ENCODE peak calls at places on chromosomes 1 and 21, in six cellular contexts. T is skeletal muscle cell, P is ovary, U is AG10803, W is fibroblast of the aortic adventitia, X is kidney. Q is an unnamed sample.

GRCh38 chr1:180946537-180947507 is 34.1 kb downstream of the KIAA1614 start:
- DNase-seq in T (no peak), P (no peak), U (no peak), X (peak), W (no peak), Q (no peak)

GRCh38 chr21:16213518-16213917 is 483.7 kb downstream of the USP25 start:
- DNase-seq in X (no peak), W (no peak), P (no peak), U (no peak), T (no peak), Q (no peak)

GRCh38 chr1:53835491-53835890 is 2.6 kb downstream of the NDC1 start:
- DNase-seq in P (no peak), U (no peak), W (peak), T (no peak), X (no peak), Q (no peak)

GRCh38 chr1:169117599-169117998 is 11.1 kb downstream of the ATP1B1 start:
- DNase-seq in U (no peak), P (no peak), X (no peak), W (no peak), T (no peak), Q (no peak)

GRCh38 chr1:234069760-234070159 is 165.3 kb downstream of the SLC35F3 start:
- DNase-seq in W (no peak), U (no peak), X (no peak), T (no peak), P (no peak), Q (no peak)

GRCh38 chr1:183630748-183631147 is 4.8 kb downstream of the ARPC5 start:
- DNase-seq in X (no peak), W (peak), P (no peak), T (no peak), U (peak), Q (no peak)

GRCh38 chr21:34526618-34527290 is 14.7 kb upstream of the KCNE1 start:
- DNase-seq in T (peak), U (peak), W (peak), X (no peak), P (peak), Q (peak)

GRCh38 chr1:115982399-115982798 is 6.1 kb downstream of the SLC22A15 start:
- DNase-seq in P (no peak), U (no peak), W (no peak), T (no peak), X (no peak), Q (no peak)

GRCh38 chr1:42963378-42964005 is 4.8 kb upstream of the SLC2A1 start:
- DNase-seq in T (no peak), X (no peak), P (no peak), U (peak), W (peak), Q (no peak)

GRCh38 chr1:42961560-42962091 is 3.0 kb upstream of the SLC2A1 start:
- DNase-seq in X (no peak), P (no peak), U (no peak), T (no peak), W (no peak), Q (no peak)

GRCh38 chr1:42960693-42961559 is 2.3 kb upstream of the SLC2A1 start:
- DNase-seq in X (no peak), W (no peak), T (no peak), P (no peak), U (no peak), Q (peak)

GRCh38 chr1:42964032-42964812 is 5.6 kb upstream of the SLC2A1 start:
- DNase-seq in P (no peak), U (no peak), T (no peak), W (no peak), X (no peak), Q (no peak)

DNA sequence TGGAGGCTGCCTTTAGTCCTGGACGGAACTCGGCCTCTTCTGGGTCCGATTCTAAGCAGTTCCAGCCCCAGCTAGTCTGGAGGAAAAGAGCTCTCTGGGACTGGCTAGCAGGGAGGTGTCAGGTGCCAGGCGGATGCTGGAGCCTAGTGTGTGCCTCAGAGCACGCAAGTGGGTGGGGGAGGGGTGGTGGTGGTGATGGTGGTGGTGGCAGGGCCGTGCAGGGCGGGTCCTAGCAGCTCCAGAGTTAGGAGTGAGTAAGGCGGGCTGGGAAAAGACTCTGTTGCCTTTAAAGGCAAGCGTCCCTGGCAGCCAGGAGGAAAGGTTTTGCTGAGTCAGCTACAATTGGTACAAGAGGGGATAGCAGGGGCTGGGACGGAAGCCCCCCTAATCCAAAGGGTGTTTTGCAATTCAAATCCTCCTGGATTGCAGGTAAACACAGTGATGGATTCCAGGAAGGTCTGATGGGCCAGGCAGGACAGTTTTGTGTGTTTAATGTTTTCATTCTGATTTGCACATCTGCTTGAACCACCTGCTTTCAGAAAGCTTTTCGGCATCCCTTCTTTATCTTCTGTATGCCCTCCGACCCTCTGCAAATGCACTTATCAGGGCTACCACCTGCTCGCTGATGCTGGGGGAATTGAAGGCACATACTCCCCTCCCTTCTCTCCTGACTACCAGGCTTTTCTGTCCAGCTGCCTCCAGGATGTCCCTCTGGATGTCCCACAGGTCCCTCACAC is 4.1 kb upstream of the SLC2A1 start:
- DNase-seq in P (no peak), W (peak), U (peak), T (no peak), X (peak), Q (peak)
- H3K4me3 ChIP-seq in P (no peak), W (no peak), U (no peak), T (no peak), X (no peak), Q (no peak)

DNA sequence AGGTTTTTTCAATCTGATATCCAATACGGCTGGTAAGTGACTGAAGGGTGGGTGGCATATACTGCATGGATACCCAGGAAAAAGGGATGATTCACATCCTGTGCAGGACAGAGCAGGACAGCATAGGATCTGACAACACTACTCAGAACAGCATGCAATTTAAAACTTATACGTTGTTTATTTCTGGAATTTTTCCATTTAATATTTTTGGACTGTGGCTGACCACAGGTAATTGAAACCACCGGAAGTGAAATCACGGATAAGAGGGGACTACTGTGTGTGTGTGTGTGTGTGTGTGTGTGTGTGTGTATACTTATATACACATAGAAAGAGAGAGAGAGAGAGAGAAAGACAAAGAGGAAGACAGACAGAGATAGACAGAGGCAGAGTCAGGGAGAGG is 23.0 kb downstream of the ERICH3 start:
- DNase-seq in X (no peak), P (no peak), W (no peak), T (peak), U (peak), Q (no peak)
- H3K4me3 ChIP-seq in X (no peak), P (no peak), W (no peak), T (no peak), U (no peak), Q (no peak)

GRCh38 chr1:20285510-20285909 is 5.2 kb upstream of the VWA5B1 start:
- DNase-seq in W (no peak), P (no peak), T (no peak), X (no peak), U (no peak), Q (no peak)
- H3K4me3 ChIP-seq in W (no peak), P (no peak), T (no peak), X (no peak), U (no peak), Q (no peak)

DNA sequence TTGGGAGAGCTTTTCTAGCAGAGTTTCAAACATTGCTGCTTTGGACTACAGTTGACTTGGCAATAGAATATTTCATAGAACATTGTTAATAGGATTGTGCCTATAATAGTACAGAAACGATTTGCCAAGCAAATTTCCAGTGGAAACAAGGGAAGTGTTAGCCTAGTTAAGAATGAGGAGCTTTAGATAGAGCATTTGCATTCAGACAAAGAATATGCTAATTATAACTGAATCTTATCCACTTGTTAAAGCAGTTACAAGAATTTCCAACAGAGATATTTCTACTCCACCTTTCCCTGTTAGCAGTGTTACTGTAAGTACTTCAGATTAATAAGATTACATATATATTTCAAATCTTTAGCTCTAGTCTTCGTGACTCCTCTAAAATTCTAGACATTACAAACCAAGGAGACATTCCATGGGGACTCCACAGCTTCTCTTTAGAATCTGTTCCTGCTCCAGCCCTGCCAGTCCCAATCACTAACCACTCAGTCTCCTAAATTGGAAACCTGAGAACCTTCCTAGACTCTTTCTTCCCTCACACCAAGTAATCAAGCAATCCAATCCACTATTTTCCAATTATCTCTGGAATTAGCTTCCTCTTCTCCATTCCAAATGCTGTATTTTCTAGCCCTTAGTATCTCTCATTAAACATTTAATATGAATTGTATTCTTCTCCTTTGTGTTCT is 141.8 kb upstream of the PBX1 start:
- DNase-seq in W (no peak), T (no peak), U (no peak), X (no peak), P (no peak), Q (no peak)
- H3K4me3 ChIP-seq in W (no peak), T (no peak), U (no peak), X (no peak), P (no peak), Q (no peak)

GRCh38 chr1:227945891-227946623 is 1.7 kb downstream of the WNT9A start:
- DNase-seq in U (peak), P (peak), T (peak), W (peak), X (peak), Q (peak)

GRCh38 chr1:227943354-227943753 is 4.4 kb downstream of the WNT9A start:
- DNase-seq in T (no peak), P (no peak), W (no peak), X (peak), U (no peak), Q (no peak)

GRCh38 chr1:227946624-227947424 is 908 bp downstream of the WNT9A start:
- DNase-seq in U (peak), P (peak), T (peak), X (peak), W (peak), Q (peak)

GRCh38 chr1:227944066-227944930 is 3.4 kb downstream of the WNT9A start:
- DNase-seq in W (peak), T (no peak), X (peak), P (peak), U (no peak), Q (no peak)

DNA sequence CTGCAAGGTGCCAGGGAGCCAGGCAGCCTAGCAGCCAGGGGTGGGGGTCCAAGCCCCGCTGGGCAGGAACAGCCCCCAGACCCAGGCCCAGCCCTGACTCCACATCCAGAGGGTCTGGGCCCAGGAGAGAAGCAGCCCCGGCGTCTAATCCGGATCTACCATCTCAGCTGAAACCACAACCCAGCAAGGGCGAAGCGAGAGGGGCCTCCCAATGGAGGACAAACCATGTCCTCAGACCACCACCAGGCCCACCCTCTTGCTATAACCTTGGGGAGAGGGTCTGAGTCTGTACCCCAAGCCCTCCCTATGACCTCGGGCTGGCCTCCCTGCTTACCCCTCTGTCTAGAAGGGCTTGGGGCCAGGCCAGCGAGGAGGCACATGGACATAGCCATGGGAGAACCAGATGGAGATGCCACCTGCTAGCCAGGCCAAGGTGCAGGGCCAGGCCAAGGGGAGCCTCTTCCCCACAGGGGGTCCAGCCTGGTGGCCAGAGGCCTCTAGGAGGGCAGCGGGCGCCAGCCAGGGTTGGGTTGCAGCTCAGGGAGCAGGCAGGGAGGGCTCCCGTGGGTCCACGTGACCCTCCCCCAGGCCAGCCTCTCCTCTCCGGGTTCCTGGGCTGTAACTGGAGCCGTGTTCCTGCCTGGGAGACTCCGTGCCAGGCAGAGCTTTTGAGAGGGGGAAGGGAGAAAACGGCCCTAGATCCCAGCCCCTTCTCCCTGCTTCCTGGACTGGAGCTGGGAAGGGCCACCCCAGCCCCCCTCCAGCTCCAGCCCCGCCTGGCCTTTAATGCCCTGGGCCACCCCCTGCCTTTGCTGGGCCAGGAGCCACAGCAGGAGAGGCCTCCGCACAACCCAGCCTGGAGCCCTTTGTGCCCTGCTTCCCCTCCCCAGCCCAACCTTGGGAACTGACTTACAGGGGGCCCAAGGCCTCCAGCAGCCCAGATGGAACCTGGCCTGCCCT is 2.5 kb downstream of the WNT9A start:
- DNase-seq in X (peak), U (no peak), T (no peak), P (peak), W (no peak), Q (peak)
- H3K4me3 ChIP-seq in X (no peak), U (no peak), T (peak), P (peak), W (no peak), Q (no peak)